ENCODE peak calls at places on chromosomes 12 and 14, in five cellular contexts. W, Y, L, V and R are unnamed samples.

GRCh38 chr14:59333668-59334067 is 131.5 kb downstream of the GPR135 start:
- DNase-seq in W (peak), Y (no peak), L (peak), V (no peak), R (peak)

GRCh38 chr12:45232146-45232731 is 16.3 kb downstream of the ANO6 start:
- DNase-seq in W (no peak), Y (no peak), L (peak), V (no peak), R (no peak)

GRCh38 chr14:49892301-49892635 is 614 bp upstream of the ARF6 start:
- DNase-seq in W (peak), Y (peak), L (peak), V (peak), R (peak)

GRCh38 chr14:102187044-102187443 is 47.3 kb downstream of the WDR20 start:
- DNase-seq in W (peak), Y (no peak), L (peak), V (no peak), R (peak)

GRCh38 chr12:44873898-44874297 is 2.2 kb downstream of the NELL2 start:
- DNase-seq in W (no peak), Y (no peak), L (peak), V (no peak), R (peak)

GRCh38 chr12:89949457-89950195 is 241.0 kb upstream of the ATP2B1 start:
- DNase-seq in W (no peak), Y (peak), L (peak), V (no peak), R (peak)

GRCh38 chr12:120584343-120585149 is 3.3 kb upstream of the POP5 start:
- DNase-seq in W (no peak), Y (peak), L (peak), V (peak), R (peak)

GRCh38 chr12:26868505-26869494 is 35.8 kb upstream of the ITPR2 start:
- DNase-seq in W (no peak), Y (no peak), L (no peak), V (no peak), R (no peak)

GRCh38 chr14:52333823-52334657 is 19.9 kb downstream of the PTGER2 start:
- DNase-seq in W (no peak), Y (no peak), L (no peak), V (no peak), R (peak)

GRCh38 chr12:2406903-2407302 is 354.1 kb downstream of the CACNA1C start:
- DNase-seq in W (no peak), Y (no peak), L (no peak), V (no peak), R (no peak)

GRCh38 chr12:57273516-57273915 is 22.5 kb upstream of the STAC3 start:
- DNase-seq in W (no peak), Y (no peak), L (no peak), V (no peak), R (no peak)

GRCh38 chr12:14664434-14665023 is 31.9 kb downstream of the GUCY2C start:
- DNase-seq in W (no peak), Y (peak), L (peak), V (peak), R (peak)

GRCh38 chr12:47856094-47856493 is 36.4 kb upstream of the HDAC7 start:
- DNase-seq in W (no peak), Y (no peak), L (no peak), V (no peak), R (no peak)

GRCh38 chr12:47854531-47854930 is 34.8 kb upstream of the HDAC7 start:
- DNase-seq in W (no peak), Y (no peak), L (no peak), V (no peak), R (no peak)

GRCh38 chr12:47858511-47859266 is 39.0 kb upstream of the HDAC7 start:
- DNase-seq in W (no peak), Y (no peak), L (peak), V (no peak), R (no peak)

GRCh38 chr12:47856721-47857575 is 37.2 kb upstream of the HDAC7 start:
- DNase-seq in W (no peak), Y (no peak), L (no peak), V (no peak), R (no peak)

GRCh38 chr12:47855502-47855901 is 35.8 kb upstream of the HDAC7 start:
- DNase-seq in W (no peak), Y (no peak), L (no peak), V (no peak), R (no peak)
- TF ChIP-seq CTCF in W (no peak), Y (no peak), L (no peak), V (no peak), R (no peak)

GRCh38 chr12:25131270-25131669 is 63.7 kb downstream of the DNAI7 start:
- DNase-seq in W (no peak), Y (no peak), L (peak), V (no peak), R (no peak)

GRCh38 chr12:25130741-25131188 is 64.2 kb downstream of the DNAI7 start:
- DNase-seq in W (peak), Y (no peak), L (peak), V (no peak), R (peak)

GRCh38 chr12:25135531-25136154 is 59.3 kb downstream of the DNAI7 start:
- DNase-seq in W (no peak), Y (no peak), L (peak), V (no peak), R (no peak)
- TF ChIP-seq CTCF in W (no peak), Y (no peak), L (no peak), V (no peak), R (no peak)

GRCh38 chr14:56294125-56294524 is 175.9 kb downstream of the PELI2 start:
- DNase-seq in W (no peak), Y (no peak), L (peak), V (no peak), R (no peak)
- TF ChIP-seq CTCF in W (no peak), Y (peak), L (peak), V (no peak), R (no peak)

GRCh38 chr12:110102255-110102654 is 21.9 kb upstream of the IFT81 start:
- DNase-seq in W (no peak), Y (peak), L (peak), V (no peak), R (peak)
- TF ChIP-seq CTCF in W (peak), Y (no peak), L (peak), V (no peak), R (peak)

GRCh38 chr14:91906374-91906773 is 39.0 kb upstream of the TC2N start:
- DNase-seq in W (no peak), Y (peak), L (no peak), V (peak), R (no peak)

GRCh38 chr14:91912035-91912434 is 35.5 kb downstream of the FBLN5 start:
- DNase-seq in W (no peak), Y (no peak), L (no peak), V (no peak), R (no peak)

GRCh38 chr14:91910201-91910600 is 37.3 kb downstream of the FBLN5 start:
- DNase-seq in W (no peak), Y (no peak), L (no peak), V (no peak), R (no peak)

DNA sequence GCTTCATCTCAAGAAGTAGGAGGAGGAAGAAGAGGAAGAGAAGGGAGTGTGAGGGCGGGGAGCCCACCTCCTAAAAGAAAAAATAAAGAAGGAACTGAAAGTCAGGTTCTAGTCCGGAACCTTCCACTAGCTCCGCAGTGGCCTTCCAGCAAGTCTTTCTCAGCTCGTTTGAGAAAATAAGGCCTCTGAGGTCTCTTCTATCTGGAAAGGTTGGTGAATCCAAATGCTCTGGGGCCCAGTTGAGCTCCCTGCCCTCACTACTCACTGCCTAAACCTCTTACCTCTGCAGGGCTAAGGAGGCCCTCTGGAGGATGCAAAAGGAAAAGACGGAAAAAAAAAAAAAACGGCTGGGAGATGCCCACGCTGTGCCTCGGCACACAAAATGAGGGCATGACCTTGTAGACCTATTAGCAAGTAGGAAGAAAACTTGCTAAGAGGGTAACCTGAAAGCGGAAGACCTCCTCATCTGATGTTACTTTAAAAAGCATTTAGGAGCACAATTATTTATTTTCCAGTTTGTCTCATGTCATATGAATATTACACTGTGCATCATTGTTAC is 35.9 kb downstream of the FBLN5 start:
- DNase-seq in W (no peak), Y (peak), L (peak), V (peak), R (peak)
- TF ChIP-seq CTCF in W (peak), Y (peak), L (peak), V (no peak), R (peak)

DNA sequence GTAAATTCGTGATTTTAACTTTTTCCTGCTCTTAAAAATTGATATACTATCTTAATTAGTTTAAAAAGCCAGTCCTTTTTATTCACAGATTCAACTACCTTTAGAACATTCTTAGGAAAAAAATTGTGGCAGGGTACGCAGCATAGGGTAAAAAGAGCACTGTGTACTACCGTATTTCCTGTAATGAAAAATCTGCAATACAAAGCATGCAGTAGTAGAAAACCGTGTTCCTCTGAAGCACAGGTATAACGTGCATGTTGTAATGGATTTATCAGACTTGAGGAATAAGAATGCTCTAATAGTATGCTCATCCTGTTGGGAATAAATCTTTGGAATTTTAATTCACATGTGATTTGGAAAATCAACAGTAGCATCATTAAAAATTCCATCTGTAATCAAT is 140.5 kb downstream of the UNC79 start:
- DNase-seq in W (no peak), Y (no peak), L (no peak), V (no peak), R (no peak)
- TF ChIP-seq CTCF in W (no peak), Y (no peak), L (no peak), V (no peak), R (no peak)

DNA sequence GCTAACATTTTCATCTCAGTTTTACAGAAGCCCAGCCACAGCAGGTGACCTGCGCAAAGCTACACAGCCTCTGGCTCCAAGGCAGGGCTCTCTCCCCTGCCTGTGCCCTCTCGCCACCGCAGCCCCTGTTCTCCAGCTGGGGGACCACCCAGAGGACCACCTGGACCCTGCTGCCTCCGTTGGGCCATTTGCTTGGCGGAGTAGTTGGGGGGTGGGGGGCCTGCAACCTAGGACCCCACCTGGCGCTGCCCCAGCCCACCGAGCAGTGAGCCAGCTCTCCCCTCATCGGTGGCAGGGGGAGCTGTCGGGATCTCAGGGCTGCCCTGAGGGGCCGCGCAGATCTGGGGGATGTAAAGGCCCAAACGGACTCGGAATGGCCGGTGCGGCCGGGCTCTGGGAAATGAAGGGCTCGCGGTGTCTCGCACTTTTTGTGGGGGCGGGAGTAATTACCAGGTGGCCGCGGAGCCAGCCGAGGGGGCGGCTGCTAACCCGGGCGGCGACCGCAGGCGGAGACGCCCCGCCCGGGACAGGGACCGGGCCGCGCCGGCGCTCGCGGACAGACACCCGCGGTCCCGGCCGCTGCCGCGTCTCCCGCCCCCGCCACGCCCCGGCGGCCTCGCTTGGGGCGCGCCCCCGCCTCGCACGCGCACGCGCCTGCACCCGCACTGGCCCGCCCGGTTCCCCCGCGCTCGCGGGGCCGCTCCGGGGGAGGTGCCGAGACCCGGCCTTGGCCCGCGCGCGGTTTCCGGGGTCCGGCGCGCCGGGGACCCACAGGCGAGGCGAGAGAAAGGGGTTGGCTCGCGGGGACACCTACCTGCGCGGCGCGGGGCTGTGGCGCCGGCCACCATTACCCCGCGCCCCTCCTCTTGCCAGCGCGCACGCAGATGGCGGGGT is 8.6 kb upstream of the GPR68 start:
- DNase-seq in W (no peak), Y (peak), L (no peak), V (peak), R (no peak)
- TF ChIP-seq CTCF in W (peak), Y (no peak), L (no peak), V (no peak), R (no peak)

DNA sequence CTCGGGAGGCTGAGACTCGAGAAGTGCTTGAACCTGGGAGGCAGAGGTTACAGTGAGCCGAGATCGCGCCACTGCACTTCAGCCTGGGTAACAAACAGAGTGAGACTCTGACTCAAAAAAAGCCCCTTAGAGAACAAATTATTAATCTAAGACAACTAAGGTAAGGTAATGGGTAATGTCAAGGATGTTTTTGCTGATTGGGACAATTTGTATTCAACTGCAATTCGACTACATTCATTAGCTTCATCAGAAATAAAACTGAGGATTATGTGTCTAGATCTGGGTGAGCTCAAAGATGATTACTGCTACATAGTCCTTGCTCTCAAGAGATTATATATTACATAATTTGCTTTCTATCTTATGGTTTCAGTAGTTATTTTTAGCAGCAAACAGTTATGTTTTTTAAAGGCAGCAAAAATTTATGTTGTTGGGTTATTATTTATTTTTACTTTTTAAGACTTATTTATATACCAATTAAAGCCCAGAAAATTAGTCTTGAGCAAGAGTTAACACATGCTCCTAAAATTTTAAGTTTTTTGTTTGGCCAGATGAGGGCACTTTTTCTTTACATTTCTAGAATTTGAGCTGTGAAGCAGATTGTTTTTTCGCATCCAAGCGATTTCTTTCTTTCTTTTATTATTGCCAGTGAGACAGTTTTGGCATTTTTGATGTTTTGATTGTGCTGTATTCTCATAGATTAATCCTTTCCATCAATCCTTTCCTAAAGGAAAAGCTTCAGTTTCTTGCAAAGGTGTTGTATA is 52.3 kb downstream of the PLEKHA5 start:
- DNase-seq in W (no peak), Y (no peak), L (no peak), V (no peak), R (peak)
- TF ChIP-seq CTCF in W (peak), Y (peak), L (no peak), V (no peak), R (peak)

DNA sequence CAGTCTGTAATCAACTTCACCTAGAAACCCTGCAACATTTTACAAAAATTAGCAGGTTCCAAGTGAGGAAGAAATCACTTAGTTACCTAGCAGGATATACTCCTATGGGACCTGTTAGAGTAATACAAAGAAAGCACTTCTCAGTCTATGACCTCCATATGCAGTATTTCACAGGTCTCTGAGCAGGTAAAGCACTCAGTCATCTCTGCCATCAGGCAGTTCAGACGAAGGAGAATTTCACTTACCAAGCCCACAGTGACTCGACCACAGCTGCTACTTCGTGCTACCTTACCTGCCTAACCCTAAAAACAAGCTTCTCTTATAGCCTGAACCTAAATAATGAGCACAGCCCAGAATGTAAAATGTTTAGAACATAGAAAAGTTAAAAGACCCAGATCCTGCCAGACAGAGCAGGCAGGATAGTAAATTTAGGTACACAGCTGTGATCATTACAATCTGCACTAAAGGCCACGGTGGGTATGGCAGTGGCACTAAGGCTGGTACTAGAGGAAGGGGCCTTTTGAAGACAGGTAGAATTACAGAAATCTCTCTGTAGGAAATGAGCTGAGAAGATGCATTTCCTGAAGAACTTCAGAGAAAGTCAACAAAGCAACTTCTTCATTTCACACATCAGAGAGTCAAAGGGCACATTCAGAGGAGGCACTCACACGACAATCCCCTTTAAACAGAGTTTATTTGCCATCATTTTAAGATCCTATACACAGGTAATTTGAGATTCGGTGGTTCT is 35.7 kb downstream of the DCAF5 start:
- DNase-seq in W (no peak), Y (no peak), L (no peak), V (no peak), R (no peak)
- TF ChIP-seq CTCF in W (no peak), Y (no peak), L (no peak), V (no peak), R (no peak)